ENCODE peak calls at places on chromosomes 13 and 19, in eight cellular contexts. One of them, this sample, is unnamed.

GRCh38 chr13:107203146-107203847 is 635.4 kb upstream of the ARGLU1 start:
- DNase-seq in H1: peak; percentile 60
- DNase-seq in neural progenitor cell: peak; percentile 73
- DNase-seq in HCT116: no peak
- DNase-seq in trophoblast cell: peak; percentile 12
- DNase-seq in keratinocyte: no peak
- DNase-seq in SK-N-SH: peak; percentile 38
- DNase-seq in mammary epithelial cell: no peak
- DNase-seq in this sample: peak; percentile 46

GRCh38 chr19:46697142-46697960 is 19.6 kb downstream of the PRKD2 start:
- DNase-seq in H1: peak; percentile 99
- DNase-seq in neural progenitor cell: peak; percentile 97
- DNase-seq in HCT116: peak; percentile 80
- DNase-seq in trophoblast cell: peak; percentile 77
- DNase-seq in keratinocyte: peak; percentile 56
- DNase-seq in SK-N-SH: peak; percentile 72
- DNase-seq in mammary epithelial cell: no peak
- DNase-seq in this sample: peak; percentile 88

GRCh38 chr19:366205-366783 is 21.7 kb upstream of the MIER2 start:
- DNase-seq in H1: no peak
- DNase-seq in neural progenitor cell: no peak
- DNase-seq in HCT116: no peak
- DNase-seq in trophoblast cell: no peak
- DNase-seq in keratinocyte: no peak
- DNase-seq in SK-N-SH: no peak
- DNase-seq in mammary epithelial cell: no peak
- DNase-seq in this sample: no peak

GRCh38 chr19:19778666-19779065 is 42.9 kb downstream of the ZNF506 start:
- DNase-seq in H1: no peak
- DNase-seq in neural progenitor cell: no peak
- DNase-seq in HCT116: no peak
- DNase-seq in trophoblast cell: no peak
- DNase-seq in keratinocyte: no peak
- DNase-seq in SK-N-SH: no peak
- DNase-seq in mammary epithelial cell: no peak
- DNase-seq in this sample: no peak

GRCh38 chr19:47120461-47120860 is 6.9 kb upstream of the ZC3H4 start:
- DNase-seq in H1: no peak
- DNase-seq in neural progenitor cell: no peak
- DNase-seq in HCT116: no peak
- DNase-seq in trophoblast cell: no peak
- DNase-seq in keratinocyte: no peak
- DNase-seq in SK-N-SH: no peak
- DNase-seq in mammary epithelial cell: no peak
- DNase-seq in this sample: no peak

GRCh38 chr19:53583181-53583580 is 45.2 kb downstream of the ZNF331 start:
- DNase-seq in H1: no peak
- DNase-seq in neural progenitor cell: no peak
- DNase-seq in HCT116: no peak
- DNase-seq in trophoblast cell: no peak
- DNase-seq in keratinocyte: no peak
- DNase-seq in SK-N-SH: no peak
- DNase-seq in mammary epithelial cell: no peak
- DNase-seq in this sample: no peak

GRCh38 chr13:23845309-23845708 is 43.9 kb downstream of the MIPEP start:
- DNase-seq in H1: no peak
- DNase-seq in neural progenitor cell: no peak
- DNase-seq in HCT116: no peak
- DNase-seq in trophoblast cell: no peak
- DNase-seq in keratinocyte: no peak
- DNase-seq in SK-N-SH: no peak
- DNase-seq in mammary epithelial cell: no peak
- DNase-seq in this sample: no peak

GRCh38 chr13:42968906-42969305 is 23.1 kb downstream of the EPSTI1 start:
- DNase-seq in H1: peak; percentile 67
- DNase-seq in neural progenitor cell: no peak
- DNase-seq in HCT116: no peak
- DNase-seq in trophoblast cell: peak; percentile 91
- DNase-seq in keratinocyte: no peak
- DNase-seq in SK-N-SH: no peak
- DNase-seq in mammary epithelial cell: no peak
- DNase-seq in this sample: peak; percentile 65

GRCh38 chr19:45140533-45140932 is 20.2 kb downstream of the NKPD1 start:
- DNase-seq in H1: no peak
- DNase-seq in neural progenitor cell: no peak
- DNase-seq in HCT116: no peak
- DNase-seq in trophoblast cell: no peak
- DNase-seq in keratinocyte: no peak
- DNase-seq in SK-N-SH: no peak
- DNase-seq in mammary epithelial cell: no peak
- DNase-seq in this sample: no peak

GRCh38 chr13:42048625-42049453 is at the start of gene DGKH:
- DNase-seq in H1: peak; percentile 83
- DNase-seq in neural progenitor cell: peak; percentile 89
- DNase-seq in HCT116: peak; percentile 33
- DNase-seq in trophoblast cell: peak; percentile 63
- DNase-seq in keratinocyte: no peak
- DNase-seq in SK-N-SH: peak; percentile 95
- DNase-seq in mammary epithelial cell: peak; percentile 80
- DNase-seq in this sample: peak; percentile 87

GRCh38 chr19:54937926-54938325 is 9.4 kb downstream of the NLRP7 start:
- DNase-seq in H1: no peak
- DNase-seq in neural progenitor cell: no peak
- DNase-seq in HCT116: no peak
- DNase-seq in trophoblast cell: peak; percentile 84
- DNase-seq in keratinocyte: no peak
- DNase-seq in SK-N-SH: no peak
- DNase-seq in mammary epithelial cell: no peak
- DNase-seq in this sample: no peak

GRCh38 chr13:36885901-36886300 is 34.1 kb downstream of the SMAD9 start:
- DNase-seq in H1: no peak
- DNase-seq in neural progenitor cell: no peak
- DNase-seq in HCT116: no peak
- DNase-seq in trophoblast cell: no peak
- DNase-seq in keratinocyte: no peak
- DNase-seq in SK-N-SH: no peak
- DNase-seq in mammary epithelial cell: no peak
- DNase-seq in this sample: no peak

GRCh38 chr19:47779524-47780214 is 1.2 kb downstream of the SELENOW start:
- DNase-seq in H1: no peak
- DNase-seq in neural progenitor cell: no peak
- DNase-seq in HCT116: no peak
- DNase-seq in trophoblast cell: peak; percentile 20
- DNase-seq in keratinocyte: no peak
- DNase-seq in SK-N-SH: no peak
- DNase-seq in mammary epithelial cell: no peak
- DNase-seq in this sample: peak; percentile 29

GRCh38 chr13:51760592-51760991 is 43.4 kb downstream of the DHRS12 start:
- DNase-seq in H1: no peak
- DNase-seq in neural progenitor cell: no peak
- DNase-seq in HCT116: no peak
- DNase-seq in trophoblast cell: no peak
- DNase-seq in keratinocyte: no peak
- DNase-seq in SK-N-SH: no peak
- DNase-seq in mammary epithelial cell: no peak
- DNase-seq in this sample: no peak

GRCh38 chr19:49094505-49095482 is 9.5 kb downstream of the SNRNP70 start:
- DNase-seq in H1: no peak
- DNase-seq in neural progenitor cell: no peak
- DNase-seq in HCT116: no peak
- DNase-seq in trophoblast cell: no peak
- DNase-seq in keratinocyte: no peak
- DNase-seq in SK-N-SH: no peak
- DNase-seq in mammary epithelial cell: no peak
- DNase-seq in this sample: no peak

GRCh38 chr19:1019980-1020867 is 699 bp downstream of the TMEM259 start:
- DNase-seq in H1: no peak
- DNase-seq in neural progenitor cell: peak; percentile 43
- DNase-seq in HCT116: no peak
- DNase-seq in trophoblast cell: no peak
- DNase-seq in keratinocyte: no peak
- DNase-seq in SK-N-SH: no peak
- DNase-seq in mammary epithelial cell: no peak
- DNase-seq in this sample: no peak

GRCh38 chr19:29965529-29965928 is 23.5 kb downstream of the URI1 start:
- DNase-seq in H1: no peak
- DNase-seq in neural progenitor cell: no peak
- DNase-seq in HCT116: no peak
- DNase-seq in trophoblast cell: no peak
- DNase-seq in keratinocyte: peak; percentile 5
- DNase-seq in SK-N-SH: no peak
- DNase-seq in mammary epithelial cell: no peak
- DNase-seq in this sample: no peak
- H3K4me1 ChIP-seq in H1: no peaks in the 10 kb centered on the region
- H3K4me1 ChIP-seq in neural progenitor cell: peaks cover 31% of the 10 kb centered on the region
- H3K4me1 ChIP-seq in HCT116: no peaks in the 10 kb centered on the region
- H3K4me1 ChIP-seq in trophoblast cell: no peaks in the 10 kb centered on the region
- H3K4me1 ChIP-seq in keratinocyte: peaks cover 18% of the 10 kb centered on the region
- H3K4me1 ChIP-seq in SK-N-SH: peaks cover 11% of the 10 kb centered on the region
- H3K4me1 ChIP-seq in mammary epithelial cell: peaks cover 5% of the 10 kb centered on the region
- H3K4me1 ChIP-seq in this sample: peaks cover 15% of the 10 kb centered on the region

GRCh38 chr13:100363874-100364273 is 224.7 kb downstream of the GGACT start:
- DNase-seq in H1: no peak
- DNase-seq in neural progenitor cell: no peak
- DNase-seq in HCT116: no peak
- DNase-seq in trophoblast cell: no peak
- DNase-seq in keratinocyte: no peak
- DNase-seq in SK-N-SH: no peak
- DNase-seq in mammary epithelial cell: peak; percentile 6
- DNase-seq in this sample: no peak
- H3K4me2 ChIP-seq in H1: no peak overlapping the region
- H3K4me2 ChIP-seq in neural progenitor cell: no peak overlapping the region
- H3K4me2 ChIP-seq in HCT116: peak overlapping the region; percentile 40
- H3K4me2 ChIP-seq in trophoblast cell: no peak overlapping the region
- H3K4me2 ChIP-seq in keratinocyte: no peak overlapping the region
- H3K4me2 ChIP-seq in SK-N-SH: peak overlapping the region; percentile 25
- H3K4me2 ChIP-seq in mammary epithelial cell: no peak overlapping the region
- H3K4me2 ChIP-seq in this sample: no peak overlapping the region

DNA sequence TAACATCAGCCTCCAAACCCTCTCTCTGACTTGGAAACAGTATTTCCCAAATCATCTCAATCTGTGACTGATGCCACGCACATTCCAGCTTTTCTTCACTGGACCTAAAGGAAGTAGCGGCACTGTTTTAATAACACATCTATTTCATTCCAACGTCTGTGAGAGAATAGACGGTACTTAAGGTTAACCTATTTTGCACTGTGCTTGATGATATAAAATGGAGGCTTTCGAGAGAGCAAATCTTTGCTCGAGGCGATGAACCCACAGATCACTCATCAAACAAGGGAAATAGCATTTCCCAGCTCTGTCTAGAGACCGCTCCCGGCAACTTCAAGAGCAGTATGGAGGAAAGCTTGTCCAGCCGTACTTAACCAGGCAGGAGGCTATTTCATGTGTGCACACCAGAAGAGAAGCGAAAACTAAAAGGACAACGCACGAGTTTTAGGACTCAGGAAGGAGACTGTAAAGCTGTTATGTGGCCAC is 2.9 kb downstream of the UBL3 start:
- DNase-seq in H1: no peak
- DNase-seq in neural progenitor cell: peak; percentile 14
- DNase-seq in HCT116: no peak
- DNase-seq in trophoblast cell: no peak
- DNase-seq in keratinocyte: no peak
- DNase-seq in SK-N-SH: peak; percentile 42
- DNase-seq in mammary epithelial cell: peak; percentile 62
- DNase-seq in this sample: peak; percentile 41
- H3K4me1 ChIP-seq in H1: peaks cover 7% of the 10 kb centered on the region
- H3K4me1 ChIP-seq in neural progenitor cell: peaks cover 19% of the 10 kb centered on the region
- H3K4me1 ChIP-seq in HCT116: no peaks in the 10 kb centered on the region
- H3K4me1 ChIP-seq in trophoblast cell: no peaks in the 10 kb centered on the region
- H3K4me1 ChIP-seq in keratinocyte: peaks cover 13% of the 10 kb centered on the region
- H3K4me1 ChIP-seq in SK-N-SH: peaks cover 11% of the 10 kb centered on the region
- H3K4me1 ChIP-seq in mammary epithelial cell: peaks cover 14% of the 10 kb centered on the region
- H3K4me1 ChIP-seq in this sample: peaks cover 15% of the 10 kb centered on the region

DNA sequence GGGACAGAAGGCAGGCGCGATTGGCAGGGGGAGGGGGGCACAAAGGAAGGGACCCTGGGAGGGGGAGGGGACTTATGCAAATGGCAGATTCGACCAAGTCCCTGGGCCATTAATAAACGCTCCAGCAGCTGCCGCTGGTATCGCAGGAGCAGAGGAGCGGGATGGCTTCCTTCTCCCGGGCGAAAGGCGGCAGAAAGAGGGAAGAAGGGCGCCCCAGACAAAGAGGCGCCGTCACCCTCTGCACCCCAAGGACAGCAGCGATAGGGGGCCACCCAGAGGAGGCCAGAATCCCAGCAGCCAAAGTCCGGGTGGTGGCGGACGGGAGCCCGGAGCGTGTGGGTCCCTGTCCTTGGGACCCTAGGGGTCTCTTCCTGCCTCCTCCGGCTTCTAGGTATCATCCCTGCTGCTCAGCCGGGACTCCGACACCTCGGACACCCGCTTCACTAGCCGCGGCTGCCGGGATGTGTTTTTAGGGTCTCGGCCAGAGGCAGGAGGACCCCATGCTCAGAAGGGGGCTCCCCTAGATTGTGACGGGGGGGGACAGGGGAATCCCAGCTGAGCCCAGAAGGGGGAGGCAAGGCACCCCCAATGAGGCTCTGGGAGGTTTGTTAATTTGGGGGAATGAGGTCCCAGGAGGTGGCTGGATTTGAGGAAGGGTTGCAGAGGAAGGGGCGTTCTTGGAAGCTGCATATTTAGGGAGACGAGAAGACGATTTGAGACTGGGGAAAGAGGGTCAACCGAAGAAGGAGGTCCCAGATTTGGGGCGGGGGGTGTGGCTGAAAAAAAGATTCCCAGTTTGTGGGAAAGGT is 1.7 kb downstream of the PTPRS start:
- DNase-seq in H1: no peak
- DNase-seq in neural progenitor cell: peak; percentile 83
- DNase-seq in HCT116: no peak
- DNase-seq in trophoblast cell: no peak
- DNase-seq in keratinocyte: no peak
- DNase-seq in SK-N-SH: peak; percentile 81
- DNase-seq in mammary epithelial cell: no peak
- DNase-seq in this sample: peak; percentile 34
- H3K4me2 ChIP-seq in H1: peak overlapping the region; percentile 93
- H3K4me2 ChIP-seq in neural progenitor cell: peak overlapping the region; percentile 98
- H3K4me2 ChIP-seq in HCT116: peak overlapping the region; percentile 72
- H3K4me2 ChIP-seq in trophoblast cell: peak overlapping the region; percentile 96
- H3K4me2 ChIP-seq in keratinocyte: peak overlapping the region; percentile 45
- H3K4me2 ChIP-seq in SK-N-SH: peak overlapping the region; percentile 98
- H3K4me2 ChIP-seq in mammary epithelial cell: peak overlapping the region; percentile 64
- H3K4me2 ChIP-seq in this sample: peak overlapping the region; percentile 99